ENCODE peak calls at places on chromosomes 7 and 10, in four cellular contexts. One of them, this sample, is unnamed.

GRCh38 chr7:111639894-111640293 is 77.6 kb upstream of the IMMP2L start:
- DNase-seq in progenitor cell of endocrine pancreas: no peak
- DNase-seq in nephron progenitor cell: no peak
- DNase-seq in NCI-H146: no peak
- DNase-seq in this sample: no peak

GRCh38 chr7:135801877-135802276 is 53.3 kb upstream of the FAM180A start:
- DNase-seq in NCI-H146: peak; percentile 17
- DNase-seq in progenitor cell of endocrine pancreas: no peak
- DNase-seq in nephron progenitor cell: no peak
- DNase-seq in this sample: no peak

GRCh38 chr7:37482953-37483352 is 34.3 kb upstream of the ELMO1 start:
- DNase-seq in NCI-H146: no peak
- DNase-seq in nephron progenitor cell: no peak
- DNase-seq in progenitor cell of endocrine pancreas: no peak
- DNase-seq in this sample: no peak

GRCh38 chr10:122121059-122121458 is 132.1 kb downstream of the TACC2 start:
- DNase-seq in progenitor cell of endocrine pancreas: no peak
- DNase-seq in nephron progenitor cell: no peak
- DNase-seq in NCI-H146: no peak
- DNase-seq in this sample: no peak

GRCh38 chr10:16832351-16833080 is 15.3 kb upstream of the RSU1 start:
- DNase-seq in NCI-H146: no peak
- DNase-seq in nephron progenitor cell: no peak
- DNase-seq in progenitor cell of endocrine pancreas: no peak
- DNase-seq in this sample: no peak

GRCh38 chr7:104415700-104416099 is 87.3 kb downstream of the LHFPL3 start:
- DNase-seq in NCI-H146: no peak
- DNase-seq in nephron progenitor cell: no peak
- DNase-seq in progenitor cell of endocrine pancreas: no peak
- DNase-seq in this sample: no peak

GRCh38 chr7:135942614-135943013 is 34.5 kb downstream of the MTPN start:
- DNase-seq in nephron progenitor cell: no peak
- DNase-seq in NCI-H146: no peak
- DNase-seq in progenitor cell of endocrine pancreas: no peak
- DNase-seq in this sample: no peak

GRCh38 chr7:2985866-2986265 is 57.8 kb downstream of the CARD11 start:
- DNase-seq in nephron progenitor cell: no peak
- DNase-seq in progenitor cell of endocrine pancreas: no peak
- DNase-seq in NCI-H146: no peak
- DNase-seq in this sample: no peak

GRCh38 chr7:86926732-86927131 is 132.7 kb downstream of the ELAPOR2 start:
- DNase-seq in progenitor cell of endocrine pancreas: no peak
- DNase-seq in NCI-H146: peak; percentile 61
- DNase-seq in nephron progenitor cell: peak; percentile 29
- DNase-seq in this sample: peak; percentile 37

GRCh38 chr7:127250312-127251047 is 2.3 kb downstream of the GRM8 start:
- DNase-seq in progenitor cell of endocrine pancreas: no peak
- DNase-seq in nephron progenitor cell: no peak
- DNase-seq in NCI-H146: no peak
- DNase-seq in this sample: no peak

GRCh38 chr7:73852500-73852899 is 8.5 kb upstream of the TMEM270 start:
- DNase-seq in progenitor cell of endocrine pancreas: no peak
- DNase-seq in NCI-H146: no peak
- DNase-seq in nephron progenitor cell: no peak
- DNase-seq in this sample: no peak

GRCh38 chr7:142194201-142194600 is 63.7 kb downstream of the PRSS58 start:
- DNase-seq in progenitor cell of endocrine pancreas: no peak
- DNase-seq in NCI-H146: no peak
- DNase-seq in nephron progenitor cell: no peak
- DNase-seq in this sample: no peak

GRCh38 chr7:33129806-33130153 is 416 bp downstream of the BBS9 start:
- DNase-seq in NCI-H146: no peak
- DNase-seq in nephron progenitor cell: no peak
- DNase-seq in progenitor cell of endocrine pancreas: no peak
- DNase-seq in this sample: no peak

GRCh38 chr10:52485486-52485885 is 171.4 kb downstream of the DKK1 start:
- DNase-seq in progenitor cell of endocrine pancreas: no peak
- DNase-seq in NCI-H146: no peak
- DNase-seq in nephron progenitor cell: no peak
- DNase-seq in this sample: no peak

GRCh38 chr7:11415101-11415500 is 416.9 kb downstream of the THSD7A start:
- DNase-seq in nephron progenitor cell: no peak
- DNase-seq in NCI-H146: no peak
- DNase-seq in progenitor cell of endocrine pancreas: no peak
- DNase-seq in this sample: no peak

GRCh38 chr10:49170632-49171325 is 17.4 kb downstream of the TMEM273 start:
- DNase-seq in NCI-H146: no peak
- DNase-seq in nephron progenitor cell: no peak
- DNase-seq in progenitor cell of endocrine pancreas: no peak
- DNase-seq in this sample: no peak

GRCh38 chr10:14648042-14648765 is 126.5 kb downstream of the FAM107B start:
- DNase-seq in progenitor cell of endocrine pancreas: peak; percentile 14
- DNase-seq in nephron progenitor cell: peak; percentile 17
- DNase-seq in NCI-H146: peak; percentile 99
- DNase-seq in this sample: peak; percentile 45

GRCh38 chr7:77696643-77697534 is 630 bp downstream of the RSBN1L start:
- DNase-seq in nephron progenitor cell: peak; percentile 74
- DNase-seq in NCI-H146: peak; percentile 67
- DNase-seq in progenitor cell of endocrine pancreas: peak; percentile 42
- DNase-seq in this sample: peak; percentile 50

GRCh38 chr7:107180378-107180777 is 11.6 kb downstream of the HBP1 start:
- DNase-seq in progenitor cell of endocrine pancreas: no peak
- DNase-seq in NCI-H146: no peak
- DNase-seq in nephron progenitor cell: no peak
- DNase-seq in this sample: no peak

GRCh38 chr10:22874189-22874854 is 53.5 kb upstream of the ARMC3 start:
- DNase-seq in progenitor cell of endocrine pancreas: no peak
- DNase-seq in nephron progenitor cell: no peak
- DNase-seq in NCI-H146: no peak
- DNase-seq in this sample: no peak